ENCODE peak calls at places on chromosomes 16 and 17, in five cellular contexts. One of them, this sample, is unnamed.

GRCh38 chr16:84672276-84673202 is 24.2 kb downstream of the KLHL36 start:
- DNase-seq in LoVo: peak
- DNase-seq in GOT3: no peak
- DNase-seq in GM04504: peak
- DNase-seq in lung: peak
- DNase-seq in this sample: peak

GRCh38 chr17:8345951-8346665 is 6.5 kb downstream of the ODF4 start:
- DNase-seq in GM04504: no peak
- DNase-seq in GOT3: no peak
- DNase-seq in lung: no peak
- DNase-seq in LoVo: no peak
- DNase-seq in this sample: no peak

GRCh38 chr17:29573871-29574731 is 5.6 kb downstream of the TP53I13 start:
- DNase-seq in GOT3: no peak
- DNase-seq in lung: no peak
- DNase-seq in LoVo: no peak
- DNase-seq in GM04504: no peak
- DNase-seq in this sample: no peak

GRCh38 chr16:57859331-57859730 is 57.0 kb upstream of the KIFC3 start:
- DNase-seq in GM04504: no peak
- DNase-seq in lung: no peak
- DNase-seq in GOT3: no peak
- DNase-seq in LoVo: no peak
- DNase-seq in this sample: no peak

GRCh38 chr17:70804161-70804560 is 634.8 kb downstream of the KCNJ2 start:
- DNase-seq in GM04504: peak
- DNase-seq in GOT3: no peak
- DNase-seq in LoVo: no peak
- DNase-seq in lung: no peak
- DNase-seq in this sample: no peak

GRCh38 chr17:28698253-28698941 is 13.3 kb downstream of the PROCA1 start:
- DNase-seq in GM04504: no peak
- DNase-seq in GOT3: no peak
- DNase-seq in LoVo: peak
- DNase-seq in lung: no peak
- DNase-seq in this sample: no peak

GRCh38 chr16:17266606-17267313 is 204.0 kb downstream of the XYLT1 start:
- DNase-seq in GM04504: no peak
- DNase-seq in lung: no peak
- DNase-seq in GOT3: no peak
- DNase-seq in LoVo: no peak
- DNase-seq in this sample: no peak

GRCh38 chr16:87222335-87222734 is 94.9 kb downstream of the C16orf95 start:
- DNase-seq in LoVo: no peak
- DNase-seq in lung: no peak
- DNase-seq in GM04504: no peak
- DNase-seq in GOT3: no peak
- DNase-seq in this sample: no peak

GRCh38 chr17:43524945-43525575 is 21.1 kb downstream of the ETV4 start:
- DNase-seq in lung: no peak
- DNase-seq in LoVo: no peak
- DNase-seq in GM04504: no peak
- DNase-seq in GOT3: no peak
- DNase-seq in this sample: no peak

GRCh38 chr17:48545022-48545376 is at the start of gene HOXB2:
- DNase-seq in GOT3: no peak
- DNase-seq in LoVo: no peak
- DNase-seq in GM04504: no peak
- DNase-seq in lung: no peak
- DNase-seq in this sample: peak

GRCh38 chr16:3816326-3816725 is 64.2 kb downstream of the CREBBP start:
- DNase-seq in GOT3: no peak
- DNase-seq in lung: no peak
- DNase-seq in GM04504: no peak
- DNase-seq in LoVo: no peak
- DNase-seq in this sample: no peak

GRCh38 chr17:61423967-61424649 is 24.5 kb downstream of the TBX2 start:
- DNase-seq in GM04504: no peak
- DNase-seq in GOT3: no peak
- DNase-seq in lung: no peak
- DNase-seq in LoVo: no peak
- DNase-seq in this sample: no peak

GRCh38 chr17:32946375-32947135 is 18.6 kb downstream of the TMEM98 start:
- DNase-seq in LoVo: no peak
- DNase-seq in GM04504: no peak
- DNase-seq in lung: no peak
- DNase-seq in GOT3: no peak
- DNase-seq in this sample: no peak

GRCh38 chr17:27226611-27227234 is 67.2 kb upstream of the WSB1 start:
- DNase-seq in GOT3: no peak
- DNase-seq in LoVo: peak
- DNase-seq in GM04504: no peak
- DNase-seq in lung: no peak
- DNase-seq in this sample: no peak

GRCh38 chr16:19168173-19169080 is at the start of gene SYT17:
- DNase-seq in GM04504: no peak
- DNase-seq in LoVo: peak
- DNase-seq in GOT3: no peak
- DNase-seq in lung: peak
- DNase-seq in this sample: peak

GRCh38 chr17:16286947-16287562 is 66.2 kb downstream of the CENPV start:
- DNase-seq in GOT3: peak
- DNase-seq in GM04504: no peak
- DNase-seq in lung: no peak
- DNase-seq in LoVo: no peak
- DNase-seq in this sample: no peak

GRCh38 chr17:50263293-50264262 is 10.7 kb upstream of the TMEM92 start:
- DNase-seq in GM04504: no peak
- DNase-seq in lung: no peak
- DNase-seq in GOT3: no peak
- DNase-seq in LoVo: no peak
- DNase-seq in this sample: no peak

GRCh38 chr17:44556114-44556853 is 1.0 kb upstream of the FZD2 start:
- DNase-seq in GOT3: no peak
- DNase-seq in LoVo: peak
- DNase-seq in lung: no peak
- DNase-seq in GM04504: no peak
- DNase-seq in this sample: peak

GRCh38 chr16:29763326-29763725 is 14.7 kb upstream of the ZG16 start:
- DNase-seq in LoVo: no peak
- DNase-seq in GM04504: no peak
- DNase-seq in GOT3: no peak
- DNase-seq in lung: no peak
- DNase-seq in this sample: no peak

GRCh38 chr16:28554634-28555423 is 1.1 kb downstream of the SGF29 start:
- DNase-seq in LoVo: no peak
- DNase-seq in GOT3: no peak
- DNase-seq in lung: no peak
- DNase-seq in GM04504: no peak
- DNase-seq in this sample: no peak

GRCh38 chr17:46876353-46876887 is 25.0 kb downstream of the WNT9B start:
- DNase-seq in LoVo: peak
- DNase-seq in lung: no peak
- DNase-seq in GOT3: no peak
- DNase-seq in GM04504: no peak
- DNase-seq in this sample: no peak

GRCh38 chr17:57921342-57921741 is 33.9 kb downstream of the CUEDC1 start:
- DNase-seq in GM04504: no peak
- DNase-seq in lung: no peak
- DNase-seq in GOT3: no peak
- DNase-seq in LoVo: no peak
- DNase-seq in this sample: no peak

GRCh38 chr16:2236362-2237075 is at the start of gene DNASE1L2:
- DNase-seq in GM04504: no peak
- DNase-seq in lung: no peak
- DNase-seq in GOT3: no peak
- DNase-seq in LoVo: no peak
- DNase-seq in this sample: no peak

GRCh38 chr16:3281222-3281621 is 2.1 kb upstream of the ZNF263 start:
- DNase-seq in GM04504: no peak
- DNase-seq in lung: no peak
- DNase-seq in LoVo: no peak
- DNase-seq in GOT3: no peak
- DNase-seq in this sample: no peak

GRCh38 chr16:58022601-58023371 is 2.8 kb upstream of the MMP15 start:
- DNase-seq in lung: peak
- DNase-seq in GM04504: no peak
- DNase-seq in LoVo: no peak
- DNase-seq in GOT3: no peak
- DNase-seq in this sample: peak

GRCh38 chr17:75631353-75631752 is 1.9 kb upstream of the SMIM5 start:
- DNase-seq in GOT3: no peak
- DNase-seq in lung: no peak
- DNase-seq in GM04504: no peak
- DNase-seq in LoVo: no peak
- DNase-seq in this sample: no peak

GRCh38 chr17:18005496-18005895 is 32.8 kb downstream of the DRC3 start:
- DNase-seq in lung: no peak
- DNase-seq in GM04504: no peak
- DNase-seq in LoVo: no peak
- DNase-seq in GOT3: no peak
- DNase-seq in this sample: no peak

GRCh38 chr16:65658339-65659275 is 536.7 kb upstream of the CDH11 start:
- DNase-seq in GOT3: no peak
- DNase-seq in LoVo: peak
- DNase-seq in GM04504: peak
- DNase-seq in lung: no peak
- DNase-seq in this sample: no peak

GRCh38 chr16:58032710-58033293 is 7.2 kb downstream of the MMP15 start:
- DNase-seq in lung: peak
- DNase-seq in GM04504: no peak
- DNase-seq in LoVo: no peak
- DNase-seq in GOT3: no peak
- DNase-seq in this sample: no peak

GRCh38 chr16:67364610-67365256 is 28.6 kb downstream of the TPPP3 start:
- DNase-seq in LoVo: no peak
- DNase-seq in GOT3: no peak
- DNase-seq in GM04504: no peak
- DNase-seq in lung: no peak
- DNase-seq in this sample: no peak

GRCh38 chr17:46154151-46154816 is 38.9 kb downstream of the KANSL1 start:
- DNase-seq in GOT3: no peak
- DNase-seq in LoVo: no peak
- DNase-seq in GM04504: no peak
- DNase-seq in lung: no peak
- DNase-seq in this sample: no peak

GRCh38 chr17:76080207-76080933 is 1.4 kb downstream of the ZACN start:
- DNase-seq in LoVo: no peak
- DNase-seq in GOT3: no peak
- DNase-seq in GM04504: no peak
- DNase-seq in lung: no peak
- DNase-seq in this sample: no peak

GRCh38 chr16:15573274-15573895 is 69.6 kb downstream of the MARF1 start:
- DNase-seq in LoVo: no peak
- DNase-seq in lung: no peak
- DNase-seq in GM04504: no peak
- DNase-seq in GOT3: no peak
- DNase-seq in this sample: no peak

GRCh38 chr17:43706235-43706634 is 44.5 kb upstream of the MEOX1 start:
- DNase-seq in GOT3: no peak
- DNase-seq in LoVo: no peak
- DNase-seq in lung: no peak
- DNase-seq in GM04504: no peak
- DNase-seq in this sample: no peak

GRCh38 chr16:4415538-4416199 is 727 bp downstream of the CORO7 start:
- DNase-seq in GM04504: no peak
- DNase-seq in lung: peak
- DNase-seq in GOT3: no peak
- DNase-seq in LoVo: peak
- DNase-seq in this sample: peak

GRCh38 chr17:41100081-41100480 is 1.9 kb downstream of the KRTAP4-16 start:
- DNase-seq in GM04504: no peak
- DNase-seq in LoVo: no peak
- DNase-seq in lung: no peak
- DNase-seq in GOT3: no peak
- DNase-seq in this sample: no peak

GRCh38 chr16:47966325-47966724 is 189.5 kb downstream of the ABCC12 start:
- DNase-seq in GOT3: no peak
- DNase-seq in LoVo: no peak
- DNase-seq in GM04504: no peak
- DNase-seq in lung: no peak
- DNase-seq in this sample: no peak

GRCh38 chr17:28404461-28404811 is 1.6 kb downstream of the SLC46A1 start:
- DNase-seq in GOT3: no peak
- DNase-seq in lung: no peak
- DNase-seq in GM04504: no peak
- DNase-seq in LoVo: no peak
- DNase-seq in this sample: no peak

GRCh38 chr17:15663176-15663575 is 20.9 kb downstream of the TRIM16 start:
- DNase-seq in lung: no peak
- DNase-seq in GOT3: no peak
- DNase-seq in LoVo: no peak
- DNase-seq in GM04504: no peak
- DNase-seq in this sample: no peak

This sample was measured in C1 segment of cervical spinal cord.